ENCODE peak calls at places on chromosome X, in seven cellular contexts. L is PC-3, Y is HepG2, N is A549, P is mesenchymal stem cell, A is neural progenitor cell, K is mammary epithelial cell. F is an unnamed sample.

GRCh38 chrX:110021180-110022022 is 18.5 kb downstream of the TMEM164 start:
- DNase-seq in L (no peak), Y (no peak), N (no peak), P (peak; percentile 67), A (no peak), K (no peak), F (peak; percentile 72)

GRCh38 chrX:2829469-2830246 is 928 bp downstream of the GYG2 start:
- DNase-seq in L (no peak), Y (no peak), N (no peak), P (no peak), A (peak; percentile 42), K (no peak), F (no peak)

GRCh38 chrX:103608305-103608963 is 671 bp downstream of the TCEAL3 start:
- DNase-seq in L (peak; percentile 1), Y (no peak), N (no peak), P (peak; percentile 28), A (peak; percentile 11), K (no peak), F (peak; percentile 34)

GRCh38 chrX:4764888-4765287 is 1051.4 kb upstream of the PRKX start:
- DNase-seq in L (peak; percentile 70), Y (no peak), N (peak; percentile 4), P (peak; percentile 11), A (no peak), K (peak; percentile 19), F (no peak)

GRCh38 chrX:74521961-74522833 is 92.2 kb downstream of the RLIM start:
- DNase-seq in L (no peak), Y (no peak), N (no peak), P (peak; percentile 28), A (no peak), K (no peak), F (peak; percentile 72)

GRCh38 chrX:10296581-10296980 is 139.8 kb downstream of the CLCN4 start:
- DNase-seq in L (no peak), Y (no peak), N (no peak), P (peak; percentile 79), A (no peak), K (no peak), F (peak; percentile 6)

GRCh38 chrX:54194982-54195588 is 12.0 kb upstream of the FAM120C start:
- DNase-seq in L (no peak), Y (peak; percentile 46), N (no peak), P (no peak), A (no peak), K (no peak), F (no peak)

GRCh38 chrX:11530621-11531020 is 135.1 kb downstream of the ARHGAP6 start:
- DNase-seq in L (no peak), Y (no peak), N (no peak), P (peak; percentile 12), A (no peak), K (no peak), F (peak; percentile 14)

GRCh38 chrX:117215683-117216082 is 752.9 kb upstream of the CT83 start:
- DNase-seq in L (no peak), Y (no peak), N (no peak), P (no peak), A (no peak), K (no peak), F (no peak)

GRCh38 chrX:9611436-9612145 is 146.7 kb downstream of the TBL1X start:
- DNase-seq in L (no peak), Y (peak; percentile 15), N (no peak), P (peak; percentile 20), A (peak; percentile 56), K (no peak), F (peak; percentile 5)

GRCh38 chrX:48071064-48071985 is at the start of gene ZNF630:
- DNase-seq in L (peak; percentile 72), Y (no peak), N (peak; percentile 72), P (peak; percentile 41), A (peak; percentile 79), K (peak; percentile 47), F (peak; percentile 49)

GRCh38 chrX:129679856-129680255 is 25.1 kb upstream of the APLN start:
- DNase-seq in L (peak; percentile 66), Y (no peak), N (no peak), P (no peak), A (no peak), K (peak; percentile 75), F (peak; percentile 56)

GRCh38 chrX:134236690-134237362 is at the start of gene CCDC160:
- DNase-seq in L (peak; percentile 51), Y (peak; percentile 3), N (peak; percentile 7), P (peak; percentile 39), A (peak; percentile 93), K (no peak), F (peak; percentile 27)

GRCh38 chrX:45198301-45198700 is 2.4 kb downstream of the DIPK2B start:
- DNase-seq in L (no peak), Y (no peak), N (no peak), P (no peak), A (no peak), K (no peak), F (no peak)

GRCh38 chrX:10457092-10457491 is 163.3 kb downstream of the MID1 start:
- DNase-seq in L (no peak), Y (no peak), N (no peak), P (no peak), A (no peak), K (no peak), F (peak; percentile 85)

GRCh38 chrX:29824176-29824906 is 391.0 kb upstream of the MAGEB2 start:
- DNase-seq in L (no peak), Y (no peak), N (no peak), P (no peak), A (no peak), K (no peak), F (no peak)

GRCh38 chrX:65406532-65406931 is 128.1 kb downstream of the LAS1L start:
- DNase-seq in L (no peak), Y (no peak), N (no peak), P (no peak), A (peak; percentile 2), K (no peak), F (peak; percentile 24)

GRCh38 chrX:55908685-55909212 is 191.2 kb downstream of the RRAGB start:
- DNase-seq in L (peak; percentile 52), Y (no peak), N (peak; percentile 12), P (peak; percentile 4), A (peak; percentile 43), K (peak; percentile 20), F (peak; percentile 35)

GRCh38 chrX:119118780-119119395 is 8.7 kb downstream of the KIAA1210 start:
- DNase-seq in L (peak; percentile 74), Y (peak; percentile 17), N (peak; percentile 53), P (peak; percentile 56), A (peak; percentile 58), K (peak; percentile 8), F (peak; percentile 61)

GRCh38 chrX:9072281-9072680 is 38.4 kb upstream of the FAM9B start:
- DNase-seq in L (no peak), Y (no peak), N (no peak), P (no peak), A (no peak), K (no peak), F (peak; percentile 67)

GRCh38 chrX:123648028-123648810 is 84.6 kb downstream of the THOC2 start:
- DNase-seq in L (peak; percentile 37), Y (peak; percentile 81), N (peak; percentile 83), P (peak; percentile 88), A (peak; percentile 71), K (no peak), F (peak; percentile 44)

GRCh38 chrX:132520792-132521191 is 32.0 kb upstream of the MBNL3 start:
- DNase-seq in L (no peak), Y (no peak), N (no peak), P (no peak), A (no peak), K (no peak), F (no peak)
- H3K4me2 ChIP-seq in L (no peak overlapping the region), Y (peak overlapping the region; percentile 37), N (no peak overlapping the region), P (no peak overlapping the region), A (no peak overlapping the region), K (no peak overlapping the region), F (no peak overlapping the region)

GRCh38 chrX:41553688-41554087 is 106.5 kb downstream of the NYX start:
- DNase-seq in L (peak; percentile 7), Y (no peak), N (no peak), P (no peak), A (no peak), K (no peak), F (peak; percentile 31)

GRCh38 chrX:41559235-41559634 is 112.1 kb downstream of the NYX start:
- DNase-seq in L (no peak), Y (no peak), N (no peak), P (no peak), A (no peak), K (no peak), F (no peak)

GRCh38 chrX:41559662-41560061 is 112.5 kb downstream of the NYX start:
- DNase-seq in L (no peak), Y (no peak), N (no peak), P (peak; percentile 73), A (no peak), K (no peak), F (peak; percentile 74)

GRCh38 chrX:41558531-41558930 is 111.4 kb downstream of the NYX start:
- DNase-seq in L (peak; percentile 41), Y (no peak), N (peak; percentile 29), P (peak; percentile 36), A (peak; percentile 13), K (no peak), F (peak; percentile 55)

DNA sequence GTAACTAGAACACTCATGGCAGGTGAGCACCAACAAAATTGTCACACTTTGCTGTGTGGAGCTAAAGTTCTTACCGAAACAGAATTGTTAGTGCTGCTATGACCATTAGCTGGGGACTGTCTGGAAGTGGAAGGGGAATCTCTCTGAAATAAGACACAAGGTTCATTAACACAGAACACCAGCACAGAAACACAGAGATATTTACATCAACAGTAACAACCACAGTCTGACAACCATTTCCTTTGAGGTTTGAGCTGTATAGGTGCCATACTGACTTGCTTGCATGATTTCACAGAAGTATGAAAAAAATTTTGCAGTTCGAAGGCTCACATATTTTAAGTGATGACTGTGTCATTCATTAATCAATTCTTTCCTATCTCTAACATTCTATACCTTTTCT is 109.8 kb downstream of the NYX start:
- DNase-seq in L (no peak), Y (no peak), N (no peak), P (no peak), A (no peak), K (no peak), F (no peak)
- H3K4me2 ChIP-seq in L (no peak overlapping the region), Y (no peak overlapping the region), N (no peak overlapping the region), P (no peak overlapping the region), A (no peak overlapping the region), K (no peak overlapping the region), F (no peak overlapping the region)

GRCh38 chrX:33725556-33726232 is 406.4 kb downstream of the FAM47A start:
- DNase-seq in L (peak; percentile 45), Y (no peak), N (peak; percentile 7), P (peak; percentile 14), A (peak; percentile 72), K (peak; percentile 16), F (no peak)
- H3K4me2 ChIP-seq in L (peak overlapping the region; percentile 75), Y (no peak overlapping the region), N (peak overlapping the region; percentile 54), P (peak overlapping the region; percentile 86), A (peak overlapping the region; percentile 98), K (peak overlapping the region; percentile 71), F (no peak overlapping the region)

DNA sequence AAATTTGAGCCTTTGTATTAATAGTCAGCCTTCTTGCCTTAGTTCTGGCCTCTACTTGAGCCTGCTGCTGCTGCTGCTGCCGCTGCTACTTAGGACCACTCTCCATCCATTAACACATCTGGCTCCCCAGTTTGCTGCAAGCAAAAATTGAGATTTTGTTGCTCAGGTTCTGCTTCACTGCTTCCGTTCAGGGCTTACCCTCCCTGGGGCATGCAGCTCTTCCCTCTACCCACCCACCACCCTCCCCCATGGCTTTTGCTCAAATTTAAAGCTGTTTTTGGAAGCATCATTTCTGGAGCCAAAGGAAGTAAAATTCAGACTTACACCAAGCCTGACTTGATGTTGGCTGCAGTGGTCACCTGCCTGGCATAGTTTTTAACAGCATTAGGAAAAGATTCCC is 28.9 kb upstream of the FRMPD3 start:
- DNase-seq in L (no peak), Y (no peak), N (no peak), P (no peak), A (no peak), K (no peak), F (no peak)
- H3K4me2 ChIP-seq in L (no peak overlapping the region), Y (no peak overlapping the region), N (no peak overlapping the region), P (no peak overlapping the region), A (no peak overlapping the region), K (no peak overlapping the region), F (no peak overlapping the region)